ENCODE peak calls at places on chromosomes 4 and X, in five cellular contexts. One of them, this sample, is unnamed. For H3K36me3, the result is how much of the 10 kb centered on the place peaks cover.

GRCh38 chr4:55854132-55854531 is 684 bp downstream of the EXOC1 start:
- DNase-seq in hepatocyte: peak
- DNase-seq in SJSA1: no peak
- DNase-seq in brain microvascular endothelial cell: peak
- DNase-seq in GM23248: peak
- DNase-seq in this sample: no peak

GRCh38 chr4:27006247-27006603 is 145.6 kb downstream of the STIM2 start:
- DNase-seq in SJSA1: no peak
- DNase-seq in GM23248: peak
- DNase-seq in brain microvascular endothelial cell: no peak
- DNase-seq in hepatocyte: no peak
- DNase-seq in this sample: no peak

GRCh38 chr4:125125256-125125655 is 189.5 kb upstream of the FAT4 start:
- DNase-seq in brain microvascular endothelial cell: no peak
- DNase-seq in SJSA1: no peak
- DNase-seq in GM23248: no peak
- DNase-seq in hepatocyte: no peak
- DNase-seq in this sample: no peak

GRCh38 chrX:107738272-107738671 is 37.3 kb downstream of the TSC22D3 start:
- DNase-seq in hepatocyte: no peak
- DNase-seq in SJSA1: no peak
- DNase-seq in brain microvascular endothelial cell: no peak
- DNase-seq in GM23248: no peak
- DNase-seq in this sample: peak

GRCh38 chr4:1175635-1176229 is 3.3 kb upstream of the SPON2 start:
- DNase-seq in hepatocyte: no peak
- DNase-seq in brain microvascular endothelial cell: no peak
- DNase-seq in SJSA1: no peak
- DNase-seq in GM23248: no peak
- DNase-seq in this sample: no peak

GRCh38 chrX:33987458-33987857 is 144.7 kb downstream of the FAM47A start:
- DNase-seq in brain microvascular endothelial cell: no peak
- DNase-seq in hepatocyte: no peak
- DNase-seq in SJSA1: no peak
- DNase-seq in GM23248: no peak
- DNase-seq in this sample: no peak

GRCh38 chr4:180767330-180767729 is 1475.9 kb upstream of the TENM3 start:
- DNase-seq in brain microvascular endothelial cell: no peak
- DNase-seq in hepatocyte: no peak
- DNase-seq in GM23248: no peak
- DNase-seq in SJSA1: no peak
- DNase-seq in this sample: no peak

GRCh38 chrX:2594491-2594890 is 93.7 kb upstream of the DHRSX start:
- DNase-seq in SJSA1: no peak
- DNase-seq in hepatocyte: no peak
- DNase-seq in brain microvascular endothelial cell: no peak
- DNase-seq in GM23248: no peak
- DNase-seq in this sample: no peak

GRCh38 chr4:189364032-189364449 is 576.6 kb upstream of the FRG1 start:
- DNase-seq in GM23248: no peak
- DNase-seq in SJSA1: no peak
- DNase-seq in hepatocyte: no peak
- DNase-seq in brain microvascular endothelial cell: no peak
- DNase-seq in this sample: no peak

GRCh38 chr4:23730998-23731397 is 158.8 kb downstream of the PPARGC1A start:
- DNase-seq in GM23248: no peak
- DNase-seq in brain microvascular endothelial cell: no peak
- DNase-seq in hepatocyte: no peak
- DNase-seq in SJSA1: no peak
- DNase-seq in this sample: peak

GRCh38 chr4:112411781-112412281 is 104.1 kb downstream of the NEUROG2 start:
- DNase-seq in hepatocyte: no peak
- DNase-seq in brain microvascular endothelial cell: no peak
- DNase-seq in GM23248: no peak
- DNase-seq in SJSA1: no peak
- DNase-seq in this sample: no peak

GRCh38 chr4:47526281-47526680 is 41.2 kb downstream of the ATP10D start:
- DNase-seq in SJSA1: no peak
- DNase-seq in GM23248: peak
- DNase-seq in hepatocyte: no peak
- DNase-seq in brain microvascular endothelial cell: no peak
- DNase-seq in this sample: no peak

GRCh38 chr4:47071863-47072441 is 40.6 kb downstream of the GABRB1 start:
- DNase-seq in hepatocyte: no peak
- DNase-seq in brain microvascular endothelial cell: no peak
- DNase-seq in SJSA1: no peak
- DNase-seq in GM23248: peak
- DNase-seq in this sample: no peak

GRCh38 chr4:70365479-70365878 is 4.9 kb downstream of the SMR3A start:
- DNase-seq in brain microvascular endothelial cell: no peak
- DNase-seq in GM23248: no peak
- DNase-seq in SJSA1: no peak
- DNase-seq in hepatocyte: peak
- DNase-seq in this sample: no peak

GRCh38 chrX:155056877-155057792 is 13.8 kb downstream of the CMC4 start:
- DNase-seq in brain microvascular endothelial cell: peak
- DNase-seq in GM23248: peak
- DNase-seq in hepatocyte: peak
- DNase-seq in SJSA1: peak
- DNase-seq in this sample: peak

GRCh38 chr4:123102897-123103489 is 180.6 kb upstream of the NUDT6 start:
- DNase-seq in hepatocyte: peak
- DNase-seq in SJSA1: no peak
- DNase-seq in brain microvascular endothelial cell: peak
- DNase-seq in GM23248: peak
- DNase-seq in this sample: peak

GRCh38 chrX:109843963-109844751 is 111.1 kb upstream of the ACSL4 start:
- DNase-seq in brain microvascular endothelial cell: no peak
- DNase-seq in GM23248: peak
- DNase-seq in SJSA1: no peak
- DNase-seq in hepatocyte: no peak
- DNase-seq in this sample: peak

GRCh38 chr4:43238556-43238955 is 346.0 kb downstream of the GRXCR1 start:
- DNase-seq in brain microvascular endothelial cell: no peak
- DNase-seq in SJSA1: no peak
- DNase-seq in hepatocyte: no peak
- DNase-seq in GM23248: no peak
- DNase-seq in this sample: no peak

GRCh38 chr4:112516401-112517066 is 554 bp upstream of the NEUROG2 start:
- DNase-seq in SJSA1: no peak
- DNase-seq in brain microvascular endothelial cell: no peak
- DNase-seq in GM23248: no peak
- DNase-seq in hepatocyte: no peak
- DNase-seq in this sample: no peak

GRCh38 chrX:36961590-36961989 is 46.6 kb upstream of the FAM47C start:
- DNase-seq in GM23248: no peak
- DNase-seq in SJSA1: no peak
- DNase-seq in brain microvascular endothelial cell: no peak
- DNase-seq in hepatocyte: no peak
- DNase-seq in this sample: no peak

GRCh38 chrX:50700921-50701320 is 113.1 kb downstream of the SHROOM4 start:
- DNase-seq in hepatocyte: no peak
- DNase-seq in GM23248: peak
- DNase-seq in brain microvascular endothelial cell: no peak
- DNase-seq in SJSA1: no peak
- DNase-seq in this sample: no peak

GRCh38 chr4:11467931-11468330 is 39.2 kb upstream of the HS3ST1 start:
- DNase-seq in brain microvascular endothelial cell: no peak
- DNase-seq in SJSA1: no peak
- DNase-seq in hepatocyte: no peak
- DNase-seq in GM23248: no peak
- DNase-seq in this sample: no peak

GRCh38 chr4:11223261-11223660 is 205.4 kb downstream of the HS3ST1 start:
- DNase-seq in brain microvascular endothelial cell: no peak
- DNase-seq in SJSA1: no peak
- DNase-seq in GM23248: no peak
- DNase-seq in hepatocyte: no peak
- DNase-seq in this sample: no peak

GRCh38 chr4:123564758-123565346 is 168.3 kb downstream of the SPRY1 start:
- DNase-seq in SJSA1: peak
- DNase-seq in hepatocyte: peak
- DNase-seq in brain microvascular endothelial cell: peak
- DNase-seq in GM23248: peak
- DNase-seq in this sample: peak

GRCh38 chr4:145840162-145840768 is 98.4 kb downstream of the ZNF827 start:
- DNase-seq in hepatocyte: peak
- DNase-seq in SJSA1: no peak
- DNase-seq in brain microvascular endothelial cell: peak
- DNase-seq in GM23248: peak
- DNase-seq in this sample: peak

GRCh38 chr4:138242076-138242829 is at the start of gene SLC7A11:
- DNase-seq in hepatocyte: peak
- DNase-seq in GM23248: peak
- DNase-seq in brain microvascular endothelial cell: peak
- DNase-seq in SJSA1: peak
- DNase-seq in this sample: peak

GRCh38 chr4:5712517-5712916 is 1.5 kb downstream of the EVC start:
- DNase-seq in GM23248: peak
- DNase-seq in SJSA1: no peak
- DNase-seq in hepatocyte: no peak
- DNase-seq in brain microvascular endothelial cell: peak
- DNase-seq in this sample: no peak

GRCh38 chrX:29746326-29746725 is 469.0 kb upstream of the MAGEB2 start:
- DNase-seq in SJSA1: no peak
- DNase-seq in brain microvascular endothelial cell: peak
- DNase-seq in GM23248: peak
- DNase-seq in hepatocyte: no peak
- DNase-seq in this sample: no peak

DNA sequence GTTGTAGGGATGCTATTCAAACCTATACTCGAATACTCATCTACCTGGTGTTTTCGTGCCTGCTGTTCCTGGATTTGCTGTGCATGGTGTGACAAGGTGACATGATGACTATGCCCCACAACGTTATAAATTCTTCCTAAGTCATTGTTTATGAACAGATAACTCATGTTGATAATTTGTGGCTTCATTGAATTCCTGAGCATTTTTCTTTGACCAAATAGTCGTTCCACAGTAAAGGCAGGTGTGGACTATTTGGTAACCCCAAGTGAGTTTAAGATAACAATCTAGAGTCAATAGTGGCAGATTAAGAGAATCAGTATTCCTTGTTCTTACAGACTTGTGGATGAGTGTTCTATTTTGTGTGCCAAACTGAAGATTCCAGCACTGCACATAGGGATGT is 59.9 kb downstream of the SNX25 start:
- DNase-seq in SJSA1: no peak
- DNase-seq in brain microvascular endothelial cell: no peak
- DNase-seq in hepatocyte: no peak
- DNase-seq in GM23248: no peak
- DNase-seq in this sample: no peak
- H3K27ac ChIP-seq in SJSA1: no peak
- H3K27ac ChIP-seq in brain microvascular endothelial cell: no peak
- H3K27ac ChIP-seq in hepatocyte: no peak
- H3K27ac ChIP-seq in GM23248: no peak
- H3K27ac ChIP-seq in this sample: no peak

GRCh38 chrX:120120223-120120622 is 4.5 kb upstream of the RHOXF1 start:
- DNase-seq in hepatocyte: no peak
- DNase-seq in GM23248: no peak
- DNase-seq in brain microvascular endothelial cell: no peak
- DNase-seq in SJSA1: peak
- DNase-seq in this sample: no peak
- H3K36me3 ChIP-seq in hepatocyte: under half
- H3K36me3 ChIP-seq in GM23248: under half
- H3K36me3 ChIP-seq in brain microvascular endothelial cell: under half
- H3K36me3 ChIP-seq in SJSA1: under half
- H3K36me3 ChIP-seq in this sample: under half

DNA sequence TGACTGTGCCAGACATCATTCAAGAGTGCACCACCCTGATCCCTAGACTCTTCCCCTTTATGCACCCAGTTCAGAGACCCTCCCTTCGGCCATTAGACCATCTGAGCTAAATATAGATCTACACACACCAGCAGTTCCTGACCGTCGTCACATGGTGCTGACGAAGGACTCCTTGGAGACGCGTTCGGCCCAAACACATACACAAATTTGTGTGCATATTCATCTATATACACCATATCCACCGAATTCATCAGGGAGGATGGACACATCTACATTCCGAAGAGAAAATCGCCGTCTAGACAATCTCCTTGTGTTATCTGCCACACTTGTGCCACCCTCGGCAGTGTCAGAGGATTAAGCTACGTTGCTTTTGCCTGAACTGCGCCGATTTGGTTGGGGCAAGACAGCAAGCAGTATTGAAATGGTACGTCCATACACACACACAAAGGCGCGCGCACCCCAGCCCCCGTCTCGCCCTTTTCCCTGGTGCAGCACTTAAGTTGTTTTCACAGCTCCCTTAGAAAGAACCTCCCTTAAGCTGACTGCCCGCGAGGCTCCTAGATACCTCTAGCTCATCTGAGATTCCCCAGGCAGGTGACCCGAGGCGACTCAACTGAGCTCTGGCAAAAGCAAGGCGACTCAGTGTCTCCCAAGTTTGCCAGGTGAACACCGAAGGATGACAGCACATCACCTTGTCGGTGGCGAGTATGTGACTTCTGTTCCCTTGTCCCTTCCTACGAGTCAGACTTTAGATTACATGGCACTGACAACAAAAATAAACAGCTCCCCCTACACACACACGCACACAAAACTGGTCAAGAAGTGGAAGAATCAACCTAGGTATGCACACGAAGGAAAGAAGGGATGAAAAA is 1.0 kb downstream of the RASGEF1B start:
- DNase-seq in brain microvascular endothelial cell: peak
- DNase-seq in hepatocyte: peak
- DNase-seq in SJSA1: no peak
- DNase-seq in GM23248: peak
- DNase-seq in this sample: peak
- H3K27ac ChIP-seq in brain microvascular endothelial cell: no peak
- H3K27ac ChIP-seq in hepatocyte: peak
- H3K27ac ChIP-seq in SJSA1: no peak
- H3K27ac ChIP-seq in GM23248: no peak
- H3K27ac ChIP-seq in this sample: peak

GRCh38 chr4:84719115-84719514 is 136.2 kb downstream of the CDS1 start:
- DNase-seq in GM23248: peak
- DNase-seq in SJSA1: no peak
- DNase-seq in brain microvascular endothelial cell: no peak
- DNase-seq in hepatocyte: no peak
- DNase-seq in this sample: no peak

GRCh38 chr4:84722720-84723119 is 139.8 kb downstream of the CDS1 start:
- DNase-seq in brain microvascular endothelial cell: no peak
- DNase-seq in hepatocyte: no peak
- DNase-seq in SJSA1: no peak
- DNase-seq in GM23248: no peak
- DNase-seq in this sample: peak

GRCh38 chr4:84718699-84719098 is 135.8 kb downstream of the CDS1 start:
- DNase-seq in SJSA1: no peak
- DNase-seq in hepatocyte: no peak
- DNase-seq in GM23248: no peak
- DNase-seq in brain microvascular endothelial cell: no peak
- DNase-seq in this sample: no peak
- H3K36me3 ChIP-seq in SJSA1: half or more
- H3K36me3 ChIP-seq in hepatocyte: under half
- H3K36me3 ChIP-seq in GM23248: under half
- H3K36me3 ChIP-seq in brain microvascular endothelial cell: under half
- H3K36me3 ChIP-seq in this sample: under half

GRCh38 chr4:8472689-8473197 is 32.2 kb downstream of the TRMT44 start:
- DNase-seq in SJSA1: peak
- DNase-seq in hepatocyte: peak
- DNase-seq in GM23248: peak
- DNase-seq in brain microvascular endothelial cell: peak
- DNase-seq in this sample: no peak
- H3K27ac ChIP-seq in SJSA1: peak
- H3K27ac ChIP-seq in hepatocyte: peak
- H3K27ac ChIP-seq in GM23248: peak
- H3K27ac ChIP-seq in brain microvascular endothelial cell: peak
- H3K27ac ChIP-seq in this sample: no peak

This sample was measured in small intestine.